ENCODE peak calls at places on chromosomes 7 and 10, in six cellular contexts. S is lower lobe of right lung, P is upper lobe of left lung, Q is pancreas, F is left lung, V is lung. D is an unnamed sample.

GRCh38 chr7:76063525-76063924 is 15.6 kb downstream of the MDH2 start:
- ATAC-seq in S (no peak), P (peak), Q (peak), F (no peak), V (no peak), D (no peak)

GRCh38 chr7:3725660-3726059 is 424.6 kb downstream of the SDK1 start:
- ATAC-seq in S (no peak), P (no peak), Q (no peak), F (no peak), V (no peak), D (no peak)

GRCh38 chr10:110841767-110842267 is 29.9 kb upstream of the PDCD4 start:
- ATAC-seq in S (no peak), P (no peak), Q (no peak), F (no peak), V (no peak), D (no peak)

GRCh38 chr7:80611353-80611752 is 27.1 kb upstream of the CD36 start:
- ATAC-seq in S (peak), P (no peak), Q (peak), F (no peak), V (no peak), D (no peak)

GRCh38 chr10:103982639-103983038 is 15.7 kb downstream of the SLK start:
- ATAC-seq in S (no peak), P (no peak), Q (peak), F (peak), V (no peak), D (no peak)

GRCh38 chr7:111802194-111802785 is 240.0 kb upstream of the IMMP2L start:
- ATAC-seq in S (no peak), P (no peak), Q (peak), F (no peak), V (no peak), D (no peak)

GRCh38 chr7:35846816-35847412 is 46.1 kb downstream of the SEPTIN7 start:
- ATAC-seq in S (no peak), P (no peak), Q (no peak), F (no peak), V (no peak), D (no peak)

GRCh38 chr10:26556756-26557640 is 118.9 kb downstream of the APBB1IP start:
- ATAC-seq in S (peak), P (peak), Q (peak), F (peak), V (no peak), D (no peak)

GRCh38 chr10:88260329-88261051 is 322.6 kb downstream of the RNLS start:
- ATAC-seq in S (no peak), P (no peak), Q (no peak), F (no peak), V (no peak), D (no peak)

GRCh38 chr7:69412331-69413146 is 185.7 kb upstream of the AUTS2 start:
- ATAC-seq in S (peak), P (no peak), Q (peak), F (peak), V (no peak), D (peak)

GRCh38 chr10:102770108-102770482 is 26.3 kb downstream of the WBP1L start:
- ATAC-seq in S (no peak), P (no peak), Q (no peak), F (no peak), V (no peak), D (no peak)

GRCh38 chr10:29248156-29248555 is 40.7 kb upstream of the LYZL1 start:
- ATAC-seq in S (no peak), P (no peak), Q (no peak), F (no peak), V (no peak), D (no peak)

GRCh38 chr7:112232212-112232978 is 25.9 kb downstream of the ZNF277 start:
- ATAC-seq in S (no peak), P (no peak), Q (no peak), F (no peak), V (no peak), D (no peak)

GRCh38 chr7:22082553-22082885 is 136.8 kb upstream of the CDCA7L start:
- ATAC-seq in S (peak), P (no peak), Q (peak), F (peak), V (peak), D (peak)

GRCh38 chr10:22315455-22316285 is 518 bp upstream of the COMMD3 start:
- ATAC-seq in S (peak), P (no peak), Q (peak), F (peak), V (peak), D (no peak)

GRCh38 chr10:689433-690226 is at the start of gene DIP2C:
- ATAC-seq in S (peak), P (peak), Q (peak), F (peak), V (peak), D (peak)

GRCh38 chr10:81873932-81874816 is 820 bp upstream of the NRG3 start:
- ATAC-seq in S (peak), P (peak), Q (peak), F (peak), V (peak), D (peak)

GRCh38 chr7:1533569-1534329 is 3.2 kb downstream of the MAFK start:
- ATAC-seq in S (no peak), P (no peak), Q (no peak), F (peak), V (no peak), D (no peak)

GRCh38 chr10:113767222-113767621 is 15.7 kb downstream of the PLEKHS1 start:
- ATAC-seq in S (no peak), P (no peak), Q (peak), F (no peak), V (no peak), D (no peak)

GRCh38 chr7:17706255-17706654 is 234.0 kb downstream of the SNX13 start:
- ATAC-seq in S (no peak), P (no peak), Q (no peak), F (no peak), V (no peak), D (no peak)

GRCh38 chr7:86947956-86948355 is 111.5 kb downstream of the ELAPOR2 start:
- ATAC-seq in S (no peak), P (no peak), Q (no peak), F (peak), V (no peak), D (no peak)

GRCh38 chr10:329361-330099 is 194.3 kb downstream of the ZMYND11 start:
- ATAC-seq in S (peak), P (peak), Q (peak), F (peak), V (peak), D (peak)

GRCh38 chr10:3869036-3869435 is 84.0 kb upstream of the KLF6 start:
- ATAC-seq in S (peak), P (no peak), Q (peak), F (peak), V (no peak), D (no peak)

GRCh38 chr10:86367339-86367951 is 850 bp upstream of the GRID1 start:
- ATAC-seq in S (no peak), P (no peak), Q (no peak), F (peak), V (no peak), D (no peak)

GRCh38 chr7:75688200-75689136 is 50.3 kb downstream of the HIP1 start:
- ATAC-seq in S (peak), P (peak), Q (peak), F (no peak), V (no peak), D (no peak)

GRCh38 chr10:104028146-104028545 is 57.5 kb downstream of the COL17A1 start:
- ATAC-seq in S (peak), P (no peak), Q (peak), F (peak), V (peak), D (no peak)

GRCh38 chr10:123863721-123864432 is 27.7 kb downstream of the CPXM2 start:
- ATAC-seq in S (no peak), P (no peak), Q (no peak), F (no peak), V (no peak), D (no peak)

GRCh38 chr7:76512941-76513816 is 2.8 kb downstream of the UPK3B start:
- ATAC-seq in S (no peak), P (peak), Q (no peak), F (no peak), V (no peak), D (no peak)

GRCh38 chr10:69262249-69262864 is 15.9 kb upstream of the HK1 start:
- ATAC-seq in S (no peak), P (no peak), Q (no peak), F (no peak), V (no peak), D (no peak)

GRCh38 chr7:135857519-135858274 is 109.1 kb upstream of the FAM180A start:
- ATAC-seq in S (no peak), P (no peak), Q (no peak), F (no peak), V (no peak), D (no peak)

GRCh38 chr10:14571866-14572507 is 202.7 kb downstream of the FAM107B start:
- ATAC-seq in S (peak), P (peak), Q (peak), F (peak), V (peak), D (no peak)

GRCh38 chr7:154905615-154906014 is 97.3 kb downstream of the PAXIP1 start:
- ATAC-seq in S (no peak), P (no peak), Q (no peak), F (no peak), V (no peak), D (no peak)

GRCh38 chr10:73812662-73813061 is 1.3 kb upstream of the NDST2 start:
- ATAC-seq in S (no peak), P (no peak), Q (no peak), F (no peak), V (no peak), D (no peak)

GRCh38 chr10:73808021-73808815 is 3.2 kb downstream of the NDST2 start:
- ATAC-seq in S (no peak), P (no peak), Q (no peak), F (no peak), V (no peak), D (no peak)

GRCh38 chr10:73810735-73811465 is 498 bp downstream of the NDST2 start:
- ATAC-seq in S (peak), P (no peak), Q (peak), F (peak), V (peak), D (peak)

GRCh38 chr10:73809061-73809818 is 2.2 kb downstream of the NDST2 start:
- ATAC-seq in S (no peak), P (no peak), Q (no peak), F (no peak), V (no peak), D (no peak)

DNA sequence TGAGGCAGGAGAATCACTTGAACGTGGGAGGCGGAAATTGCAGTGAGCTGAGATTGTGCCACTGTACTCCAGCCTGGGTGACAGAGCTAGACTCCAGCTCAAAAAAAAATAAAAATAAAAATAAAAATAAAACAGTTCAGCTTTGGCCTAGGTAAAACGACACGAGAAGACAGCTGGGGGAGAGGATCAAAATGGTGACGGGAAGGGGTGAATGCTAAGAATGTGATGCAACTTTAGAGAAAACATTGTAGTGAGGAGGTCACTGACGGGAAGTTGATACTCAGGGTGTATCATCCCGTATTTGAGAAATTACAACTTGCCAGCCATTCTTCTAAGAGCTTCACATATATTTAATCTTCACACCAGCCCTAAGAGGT is 1.1 kb downstream of the NDST2 start:
- ATAC-seq in S (no peak), P (no peak), Q (no peak), F (no peak), V (no peak), D (no peak)
- H3K4me3 ChIP-seq in S (peak), P (peak), Q (peak), F (peak), V (peak), D (peak)

DNA sequence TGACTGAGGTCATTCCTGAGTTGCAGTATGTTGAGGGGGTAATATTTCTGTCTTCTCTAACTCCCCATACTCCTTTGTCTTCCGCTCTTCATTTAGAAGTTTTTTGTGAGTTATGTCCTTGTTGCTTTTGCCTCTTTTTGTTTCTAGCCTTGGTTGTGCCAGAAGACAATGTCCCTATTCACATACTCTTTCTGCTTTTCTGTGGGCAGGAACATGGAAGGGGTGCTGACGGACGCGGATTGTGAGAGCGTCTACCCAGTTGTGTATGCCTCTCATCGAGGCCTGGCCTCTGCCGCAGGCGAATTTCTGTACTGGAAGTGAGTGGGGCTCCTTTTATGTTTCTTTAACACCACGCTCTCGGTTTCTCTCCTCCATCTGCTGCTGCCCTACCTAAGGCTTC is 20.5 kb downstream of the STAG3 start:
- ATAC-seq in S (no peak), P (no peak), Q (no peak), F (no peak), V (no peak), D (no peak)
- H3K27ac ChIP-seq in S (no peak), P (no peak), Q (no peak), F (no peak), V (no peak), D (no peak)

GRCh38 chr10:116809528-116810500 is 39.5 kb upstream of the ENO4 start:
- ATAC-seq in S (peak), P (no peak), Q (peak), F (peak), V (no peak), D (no peak)
- H3K4me3 ChIP-seq in S (no peak), P (no peak), Q (no peak), F (no peak), V (no peak), D (no peak)

GRCh38 chr10:97596101-97597055 is 6.9 kb downstream of the C10orf62 start:
- ATAC-seq in S (peak), P (peak), Q (peak), F (peak), V (peak), D (peak)
- H3K27ac ChIP-seq in S (peak), P (peak), Q (peak), F (peak), V (peak), D (peak)

GRCh38 chr10:100715101-100715444 is 30.3 kb upstream of the PAX2 start:
- ATAC-seq in S (no peak), P (no peak), Q (no peak), F (no peak), V (no peak), D (no peak)
- H3K4me3 ChIP-seq in S (no peak), P (no peak), Q (no peak), F (no peak), V (no peak), D (peak)

GRCh38 chr7:84247591-84247990 is 53.0 kb upstream of the SEMA3A start:
- ATAC-seq in S (peak), P (no peak), Q (no peak), F (peak), V (no peak), D (no peak)

GRCh38 chr7:84249651-84250050 is 55.1 kb upstream of the SEMA3A start:
- ATAC-seq in S (peak), P (no peak), Q (no peak), F (peak), V (no peak), D (no peak)

GRCh38 chr7:84248267-84248666 is 53.7 kb upstream of the SEMA3A start:
- ATAC-seq in S (peak), P (peak), Q (peak), F (peak), V (peak), D (peak)

GRCh38 chr7:84248843-84249242 is 54.3 kb upstream of the SEMA3A start:
- ATAC-seq in S (peak), P (peak), Q (peak), F (peak), V (peak), D (peak)

GRCh38 chr7:84251183-84251845 is 56.7 kb upstream of the SEMA3A start:
- ATAC-seq in S (no peak), P (no peak), Q (no peak), F (no peak), V (no peak), D (no peak)
- H3K27ac ChIP-seq in S (no peak), P (no peak), Q (no peak), F (no peak), V (no peak), D (no peak)

GRCh38 chr7:121480058-121480457 is 84.0 kb upstream of the FAM3C start:
- ATAC-seq in S (no peak), P (no peak), Q (no peak), F (no peak), V (no peak), D (no peak)
- H3K4me3 ChIP-seq in S (no peak), P (no peak), Q (no peak), F (no peak), V (no peak), D (no peak)

GRCh38 chr7:95632609-95633008 is 36.3 kb upstream of the PDK4 start:
- ATAC-seq in S (no peak), P (no peak), Q (no peak), F (peak), V (no peak), D (peak)

GRCh38 chr7:95631545-95631944 is 35.2 kb upstream of the PDK4 start:
- ATAC-seq in S (peak), P (no peak), Q (no peak), F (no peak), V (no peak), D (no peak)

GRCh38 chr7:95628831-95629439 is 32.6 kb upstream of the PDK4 start:
- ATAC-seq in S (peak), P (no peak), Q (peak), F (no peak), V (no peak), D (peak)

GRCh38 chr7:95636140-95636539 is 39.8 kb upstream of the PDK4 start:
- ATAC-seq in S (peak), P (no peak), Q (no peak), F (peak), V (no peak), D (no peak)

GRCh38 chr7:95630702-95631458 is 34.6 kb upstream of the PDK4 start:
- ATAC-seq in S (peak), P (no peak), Q (no peak), F (peak), V (no peak), D (peak)
- H3K27ac ChIP-seq in S (peak), P (no peak), Q (no peak), F (peak), V (no peak), D (peak)

D was measured in gastroesophageal sphincter.